ENCODE peak calls at places on chromosome 20, in four cellular contexts. Y is astrocyte, M is K562, E is pancreas. O is an unnamed sample. For H3K4me1 and H3K9me3, the result is how much of the 10 kb centered on the place peaks cover.

GRCh38 chr20:2578430-2579192 is 42.2 kb downstream of the TMC2 start:
- DNase-seq in Y (no peak), M (peak), E (no peak), O (no peak)

GRCh38 chr20:17010181-17010580 is 216.7 kb upstream of the PCSK2 start:
- DNase-seq in Y (no peak), M (no peak), E (no peak), O (no peak)

GRCh38 chr20:10337291-10337690 is 96.7 kb downstream of the MKKS start:
- DNase-seq in Y (no peak), M (no peak), E (no peak), O (no peak)

GRCh38 chr20:40930561-40930960 is 98.1 kb upstream of the TOP1 start:
- DNase-seq in Y (peak), M (no peak), E (no peak), O (no peak)

GRCh38 chr20:46600286-46600752 is 49.9 kb upstream of the OCSTAMP start:
- DNase-seq in Y (no peak), M (no peak), E (no peak), O (no peak)

GRCh38 chr20:38131588-38132121 is 33.4 kb downstream of the TGM2 start:
- DNase-seq in Y (no peak), M (no peak), E (no peak), O (no peak)

GRCh38 chr20:49323622-49324238 is 45.9 kb upstream of the ZNFX1 start:
- DNase-seq in Y (peak), M (peak), E (no peak), O (no peak)

GRCh38 chr20:51154708-51155690 is 132.1 kb upstream of the KCNG1 start:
- DNase-seq in Y (no peak), M (no peak), E (no peak), O (no peak)

GRCh38 chr20:49699200-49699992 is 14.3 kb downstream of the B4GALT5 start:
- DNase-seq in Y (peak), M (no peak), E (no peak), O (no peak)

GRCh38 chr20:12528591-12529041 is 480.2 kb upstream of the SPTLC3 start:
- DNase-seq in Y (no peak), M (no peak), E (no peak), O (no peak)

GRCh38 chr20:60117040-60117439 is 158.8 kb downstream of the CDH26 start:
- DNase-seq in Y (no peak), M (no peak), E (no peak), O (no peak)

GRCh38 chr20:47216819-47217410 is 139.6 kb downstream of the ZMYND8 start:
- DNase-seq in Y (no peak), M (no peak), E (no peak), O (no peak)

GRCh38 chr20:23661002-23661429 is 23.3 kb upstream of the CST3 start:
- DNase-seq in Y (no peak), M (no peak), E (no peak), O (no peak)

GRCh38 chr20:50731930-50732690 is 730 bp downstream of the PARD6B start:
- DNase-seq in Y (no peak), M (no peak), E (no peak), O (peak)

GRCh38 chr20:17867546-17867945 is 101.0 kb downstream of the SNX5 start:
- DNase-seq in Y (no peak), M (no peak), E (no peak), O (no peak)

DNA sequence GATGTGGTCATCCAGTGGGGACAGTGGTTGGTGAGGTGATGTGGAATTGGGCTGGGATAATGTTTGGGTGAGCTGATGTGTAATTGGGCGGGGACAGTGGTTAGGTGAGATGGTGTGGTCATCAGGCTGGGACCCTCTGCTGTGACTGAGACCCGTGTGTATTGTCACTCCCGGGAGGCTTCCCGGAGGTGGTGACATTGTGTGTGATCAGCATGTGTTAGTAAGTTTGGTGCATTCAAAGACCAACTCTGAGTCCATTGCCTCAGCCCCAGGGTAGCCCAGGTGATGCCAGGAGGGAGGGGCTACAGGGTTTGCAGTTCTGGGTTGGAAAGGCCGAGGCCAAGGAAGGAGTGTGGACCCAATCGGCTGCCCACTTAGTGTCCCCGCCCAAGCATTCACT is 375.5 kb downstream of the TAF4 start:
- DNase-seq in Y (no peak), M (no peak), E (no peak), O (no peak)
- H3K4me1 ChIP-seq in Y (under half), M (under half), E (under half), O (under half)

GRCh38 chr20:3747471-3747870 is 15.0 kb downstream of the HSPA12B start:
- DNase-seq in Y (no peak), M (no peak), E (no peak), O (no peak)

GRCh38 chr20:3743251-3743650 is 10.8 kb downstream of the HSPA12B start:
- DNase-seq in Y (no peak), M (no peak), E (no peak), O (no peak)

GRCh38 chr20:3744037-3744436 is 11.6 kb downstream of the HSPA12B start:
- DNase-seq in Y (no peak), M (no peak), E (no peak), O (no peak)

GRCh38 chr20:3745686-3746173 is 13.2 kb downstream of the HSPA12B start:
- DNase-seq in Y (no peak), M (no peak), E (no peak), O (no peak)

DNA sequence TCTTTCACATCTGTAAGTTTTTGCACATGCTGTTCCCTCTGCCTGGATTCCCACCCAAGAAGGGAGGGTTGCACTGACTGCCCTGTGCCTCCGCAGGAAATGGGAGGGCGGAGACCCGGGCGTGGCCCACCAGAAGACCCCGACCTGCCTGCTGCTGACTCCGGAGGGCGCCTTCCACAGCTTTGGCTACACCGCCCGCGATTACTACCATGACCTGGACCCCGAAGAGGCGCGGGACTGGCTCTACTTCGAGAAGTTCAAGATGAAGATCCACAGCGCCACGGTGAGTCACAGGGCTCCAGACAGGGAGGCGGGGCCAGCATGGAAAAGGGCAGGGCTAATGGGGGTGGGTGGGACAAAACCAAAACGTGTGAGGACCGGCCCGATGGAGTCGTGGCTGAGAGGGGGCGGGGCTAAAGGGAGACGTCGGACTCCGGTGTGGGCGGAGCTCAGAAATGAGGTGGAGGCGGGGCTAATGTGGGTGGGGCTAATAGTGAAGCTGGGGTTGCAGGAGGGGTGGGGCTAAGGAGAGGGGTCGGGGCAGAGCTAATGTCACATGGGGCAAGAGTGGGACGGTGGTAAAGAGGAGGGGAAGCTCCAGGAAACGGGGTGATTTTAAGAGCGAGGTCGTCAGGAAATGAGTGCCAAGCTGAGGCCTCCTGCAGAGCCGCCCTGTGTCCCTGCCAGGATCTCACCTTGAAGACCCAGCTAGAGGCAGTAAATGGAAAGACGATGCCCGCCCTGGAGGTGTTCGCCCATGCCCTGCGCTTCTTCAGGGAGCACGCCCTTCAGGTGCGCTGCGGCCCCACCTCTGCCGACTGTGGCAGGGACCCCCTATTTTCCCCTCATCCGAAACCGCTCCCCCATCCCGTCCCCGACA is 12.6 kb downstream of the HSPA12B start:
- DNase-seq in Y (peak), M (peak), E (peak), O (peak)
- H3K4me3 ChIP-seq in Y (no peak), M (peak), E (no peak), O (peak)

DNA sequence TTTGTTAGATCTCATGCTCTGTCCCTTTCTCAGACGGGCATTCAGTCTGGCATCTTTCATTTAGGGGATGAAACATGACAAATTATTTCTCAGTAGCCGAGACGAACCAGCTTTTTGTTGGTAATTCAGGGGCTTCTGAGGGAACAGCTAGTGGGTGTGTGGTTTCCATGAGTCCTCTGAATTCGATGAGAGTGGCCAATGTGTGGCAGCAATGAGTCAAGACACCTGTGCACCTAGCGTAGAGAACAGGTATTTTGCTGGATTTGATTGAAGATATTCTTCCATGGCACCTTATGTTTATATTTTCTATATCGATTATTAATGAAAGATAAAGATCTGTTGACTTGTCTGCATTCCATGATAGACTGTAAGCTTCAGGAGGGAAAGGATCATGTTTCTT is 696.9 kb downstream of the DHX35 start:
- DNase-seq in Y (no peak), M (no peak), E (no peak), O (no peak)
- H3K9me3 ChIP-seq in Y (under half), M (under half), E (under half), O (under half)

DNA sequence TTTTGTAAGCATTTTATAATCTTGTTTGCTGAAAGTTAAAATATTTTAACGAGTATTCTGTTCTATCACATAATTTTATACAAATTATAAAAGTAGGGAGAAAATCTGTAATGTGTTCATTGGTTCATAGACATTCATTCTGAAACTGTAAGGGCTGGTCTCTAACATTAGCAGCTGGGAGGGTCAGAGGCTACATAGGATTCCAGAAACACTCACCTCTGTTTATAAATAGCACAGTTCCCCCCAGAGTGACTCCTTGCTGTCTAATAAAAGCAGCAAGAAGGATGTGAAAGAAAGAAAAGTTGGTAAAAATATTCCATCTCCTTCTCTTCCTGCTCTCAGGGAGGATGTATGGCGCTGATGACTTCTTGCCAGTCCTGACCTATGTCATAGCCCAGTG is 25.3 kb upstream of the NAA20 start:
- DNase-seq in Y (no peak), M (no peak), E (no peak), O (no peak)
- H3K4me1 ChIP-seq in Y (half or more), M (under half), E (under half), O (under half)

DNA sequence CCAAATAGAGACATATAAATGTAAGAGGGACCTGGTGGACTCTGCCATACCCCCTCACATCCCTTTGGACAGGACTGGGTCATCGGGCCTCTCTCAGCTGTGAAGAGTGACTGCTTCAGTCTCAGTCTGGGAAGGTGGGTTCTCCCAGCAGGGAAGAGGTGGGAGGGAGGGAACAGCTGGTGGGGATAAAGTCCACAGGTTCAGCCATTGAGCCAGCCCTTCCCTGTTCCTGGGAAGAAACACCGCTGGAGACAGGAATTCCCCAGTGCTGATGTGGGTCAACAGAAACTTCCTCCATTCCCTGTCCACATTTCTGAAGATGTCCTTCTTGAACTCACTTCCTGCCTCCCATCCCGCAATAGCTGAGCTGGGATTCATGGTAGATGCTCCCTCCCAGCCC is 209.2 kb upstream of the PMEPA1 start:
- DNase-seq in Y (no peak), M (no peak), E (no peak), O (no peak)
- H3K4me3 ChIP-seq in Y (no peak), M (no peak), E (no peak), O (no peak)

GRCh38 chr20:56271974-56272373 is 23.4 kb downstream of the MC3R start:
- DNase-seq in Y (no peak), M (no peak), E (no peak), O (no peak)
- H3K9me3 ChIP-seq in Y (under half), M (under half), E (under half), O (under half)

DNA sequence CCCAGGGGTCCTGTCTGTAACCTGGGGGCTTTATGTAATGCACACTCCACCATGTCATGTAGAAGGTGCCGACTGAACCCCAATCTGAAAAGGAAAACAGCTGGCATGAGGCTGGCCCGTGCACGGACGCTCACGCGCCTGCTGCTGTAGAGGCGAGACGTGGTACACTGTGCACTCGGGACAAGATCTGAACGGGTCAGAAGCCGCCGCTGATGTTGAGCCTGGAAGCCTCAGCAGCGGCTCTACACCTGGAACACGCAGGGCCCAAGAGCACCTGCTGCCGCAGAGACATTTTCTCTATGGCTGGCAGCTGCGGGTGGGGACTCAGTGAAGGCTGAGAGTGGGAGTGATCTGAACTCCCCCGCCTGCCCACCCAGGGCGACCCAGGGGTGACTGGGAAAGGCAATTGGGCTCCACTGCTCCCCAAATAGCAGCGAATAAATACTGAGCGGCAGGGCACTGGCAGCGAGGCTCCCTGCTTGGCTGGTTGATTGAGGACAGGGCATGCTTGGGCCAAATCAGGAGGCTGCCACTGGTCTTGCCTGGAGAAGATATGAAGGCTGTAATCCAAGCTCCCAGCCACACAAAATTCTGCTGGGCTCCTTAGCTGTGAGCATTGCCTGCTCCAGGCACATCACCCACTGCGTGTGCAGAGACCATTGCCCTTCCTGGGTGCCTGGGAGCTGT is 2.5 kb upstream of the OGFR start:
- DNase-seq in Y (no peak), M (no peak), E (no peak), O (no peak)
- H3K4me1 ChIP-seq in Y (under half), M (under half), E (under half), O (under half)

GRCh38 chr20:57705103-57705899 is 4.5 kb downstream of the PMEPA1 start:
- DNase-seq in Y (no peak), M (no peak), E (no peak), O (no peak)

GRCh38 chr20:57702521-57702920 is 7.3 kb downstream of the PMEPA1 start:
- DNase-seq in Y (no peak), M (no peak), E (no peak), O (no peak)

GRCh38 chr20:57703013-57703412 is 6.8 kb downstream of the PMEPA1 start:
- DNase-seq in Y (no peak), M (no peak), E (no peak), O (no peak)

GRCh38 chr20:57702091-57702490 is 7.7 kb downstream of the PMEPA1 start:
- DNase-seq in Y (no peak), M (no peak), E (no peak), O (no peak)

DNA sequence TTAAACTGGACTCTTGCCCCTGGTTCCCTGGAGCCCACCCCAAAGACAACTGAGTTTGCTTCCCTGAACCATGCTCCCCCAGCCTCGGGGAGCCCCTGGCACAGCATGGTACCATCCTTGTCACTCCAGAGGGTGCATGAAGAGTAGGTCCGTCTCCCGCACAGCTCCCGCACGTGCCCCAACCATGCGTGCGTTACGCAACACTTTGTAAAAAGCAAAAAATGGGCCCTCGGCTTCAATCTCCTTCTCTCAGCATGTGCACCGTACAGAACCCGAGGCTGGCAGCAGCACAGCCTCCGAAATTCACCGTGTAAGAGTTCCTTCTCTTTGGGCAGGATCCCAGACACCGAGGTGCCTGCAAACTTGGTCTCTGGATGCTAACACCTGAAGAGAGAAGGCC is 5.6 kb downstream of the PMEPA1 start:
- DNase-seq in Y (no peak), M (no peak), E (no peak), O (no peak)
- H3K4me3 ChIP-seq in Y (no peak), M (no peak), E (no peak), O (no peak)

DNA sequence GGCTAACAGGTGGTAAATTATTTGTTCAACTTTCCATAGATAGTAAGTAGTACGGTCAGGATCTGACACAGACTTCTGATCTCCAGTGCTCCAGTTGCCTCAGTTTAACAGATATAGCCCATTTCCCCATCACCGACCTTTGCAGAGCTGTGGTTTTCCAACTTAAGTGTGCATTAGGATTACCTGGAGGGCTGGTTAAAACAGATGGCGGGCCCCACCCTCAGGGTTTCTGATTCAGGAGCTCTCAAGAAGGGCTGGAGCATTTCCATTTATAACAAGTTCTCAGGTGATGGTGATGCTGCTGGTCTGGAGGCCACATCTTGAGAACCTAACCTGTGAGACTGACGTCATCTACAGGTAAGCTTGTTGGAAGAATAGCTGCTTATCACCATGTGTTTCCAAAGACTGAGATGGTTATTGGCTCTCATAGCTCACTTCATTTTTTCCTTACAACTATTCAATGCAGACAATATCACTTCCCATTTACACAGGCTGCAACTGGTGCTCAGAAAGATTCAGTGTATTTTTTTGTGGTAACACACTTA is 360.1 kb upstream of the CHD6 start:
- DNase-seq in Y (no peak), M (no peak), E (no peak), O (no peak)
- H3K9me3 ChIP-seq in Y (under half), M (under half), E (under half), O (under half)

DNA sequence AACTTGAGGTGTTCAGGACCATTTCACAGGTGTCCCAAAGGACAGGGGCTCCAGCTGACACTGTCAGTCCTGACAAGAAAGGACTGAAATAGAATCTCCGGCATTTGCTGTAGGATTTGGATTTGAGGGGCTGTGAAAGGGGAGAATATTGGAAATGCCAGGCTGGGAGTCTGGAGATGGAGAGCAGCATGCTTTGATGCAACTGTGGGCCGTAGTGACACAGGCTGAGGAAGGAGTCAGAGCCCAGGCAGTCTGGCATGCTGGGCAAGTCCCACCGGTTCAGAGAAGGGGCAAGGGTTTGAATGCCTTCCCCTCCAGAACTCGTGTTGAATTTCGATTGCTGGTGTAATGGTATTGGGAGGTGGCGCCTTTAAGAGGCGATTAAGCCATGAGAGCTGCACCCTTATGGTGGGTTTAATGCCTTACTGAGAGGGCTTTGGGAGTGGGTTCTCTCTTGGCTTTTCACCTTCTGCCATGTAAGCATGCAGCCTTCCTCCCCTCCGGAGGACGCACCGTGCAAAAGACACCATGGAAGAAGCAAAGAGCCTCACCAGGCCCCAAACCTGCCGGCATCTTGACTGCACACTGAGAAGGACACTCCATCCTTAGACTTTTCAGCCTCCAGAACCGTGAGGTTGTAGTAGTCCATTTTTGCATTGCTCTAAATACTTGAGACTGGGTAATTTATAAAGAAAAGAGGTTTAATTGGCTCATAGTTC is 9.4 kb upstream of the PYGB start:
- DNase-seq in Y (peak), M (no peak), E (no peak), O (no peak)
- H3K4me1 ChIP-seq in Y (under half), M (under half), E (under half), O (under half)